ENCODE peak calls at places on chromosomes 16 and 17, in ten cellular contexts. One of them, this sample, is unnamed.

GRCh38 chr17:57541049-57541448 is 204.1 kb downstream of the CCDC182 start:
- DNase-seq in heart right ventricle: no peak
- DNase-seq in AG04450: no peak
- DNase-seq in AG09319: no peak
- DNase-seq in neuronal stem cell: no peak
- DNase-seq in AG08396: no peak
- DNase-seq in brain microvascular endothelial cell: no peak
- DNase-seq in EH: no peak
- DNase-seq in activated T-cell treated with anti-CD3 and anti-CD28 coated beads, Interleukin-2, amount 50 U/mL, for 72 hours: no peak
- DNase-seq in amniotic epithelial cell: no peak
- DNase-seq in this sample: no peak

GRCh38 chr16:4882633-4883285 is 35.5 kb downstream of the UBN1 start:
- DNase-seq in heart right ventricle: peak
- DNase-seq in AG04450: no peak
- DNase-seq in AG09319: no peak
- DNase-seq in neuronal stem cell: no peak
- DNase-seq in AG08396: peak
- DNase-seq in brain microvascular endothelial cell: peak
- DNase-seq in EH: peak
- DNase-seq in activated T-cell treated with anti-CD3 and anti-CD28 coated beads, Interleukin-2, amount 50 U/mL, for 72 hours: no peak
- DNase-seq in amniotic epithelial cell: peak
- DNase-seq in this sample: no peak

GRCh38 chr16:22217890-22218730 is 12.0 kb downstream of the EEF2K start:
- DNase-seq in heart right ventricle: peak
- DNase-seq in AG04450: no peak
- DNase-seq in AG09319: no peak
- DNase-seq in neuronal stem cell: no peak
- DNase-seq in AG08396: no peak
- DNase-seq in brain microvascular endothelial cell: no peak
- DNase-seq in EH: no peak
- DNase-seq in activated T-cell treated with anti-CD3 and anti-CD28 coated beads, Interleukin-2, amount 50 U/mL, for 72 hours: peak
- DNase-seq in amniotic epithelial cell: peak
- DNase-seq in this sample: no peak

GRCh38 chr16:82755570-82756282 is 129.0 kb downstream of the CDH13 start:
- DNase-seq in heart right ventricle: no peak
- DNase-seq in AG04450: no peak
- DNase-seq in AG09319: no peak
- DNase-seq in neuronal stem cell: no peak
- DNase-seq in AG08396: no peak
- DNase-seq in brain microvascular endothelial cell: no peak
- DNase-seq in EH: no peak
- DNase-seq in activated T-cell treated with anti-CD3 and anti-CD28 coated beads, Interleukin-2, amount 50 U/mL, for 72 hours: no peak
- DNase-seq in amniotic epithelial cell: peak
- DNase-seq in this sample: no peak

GRCh38 chr17:50817142-50817751 is 18.1 kb upstream of the WFIKKN2 start:
- DNase-seq in heart right ventricle: peak
- DNase-seq in AG04450: no peak
- DNase-seq in AG09319: no peak
- DNase-seq in neuronal stem cell: no peak
- DNase-seq in AG08396: peak
- DNase-seq in brain microvascular endothelial cell: no peak
- DNase-seq in EH: peak
- DNase-seq in activated T-cell treated with anti-CD3 and anti-CD28 coated beads, Interleukin-2, amount 50 U/mL, for 72 hours: peak
- DNase-seq in amniotic epithelial cell: peak
- DNase-seq in this sample: peak

GRCh38 chr16:89315271-89315670 is 97.8 kb downstream of the ZNF778 start:
- DNase-seq in heart right ventricle: no peak
- DNase-seq in AG04450: no peak
- DNase-seq in AG09319: no peak
- DNase-seq in neuronal stem cell: no peak
- DNase-seq in AG08396: no peak
- DNase-seq in brain microvascular endothelial cell: no peak
- DNase-seq in EH: no peak
- DNase-seq in activated T-cell treated with anti-CD3 and anti-CD28 coated beads, Interleukin-2, amount 50 U/mL, for 72 hours: no peak
- DNase-seq in amniotic epithelial cell: no peak
- DNase-seq in this sample: no peak

GRCh38 chr16:50853329-50853728 is 111.4 kb downstream of the CYLD start:
- DNase-seq in heart right ventricle: no peak
- DNase-seq in AG04450: no peak
- DNase-seq in AG09319: no peak
- DNase-seq in neuronal stem cell: no peak
- DNase-seq in AG08396: no peak
- DNase-seq in brain microvascular endothelial cell: no peak
- DNase-seq in EH: no peak
- DNase-seq in activated T-cell treated with anti-CD3 and anti-CD28 coated beads, Interleukin-2, amount 50 U/mL, for 72 hours: no peak
- DNase-seq in amniotic epithelial cell: no peak
- DNase-seq in this sample: no peak

GRCh38 chr16:82031116-82032084 is 3.7 kb upstream of the HSD17B2 start:
- DNase-seq in heart right ventricle: no peak
- DNase-seq in AG04450: peak
- DNase-seq in AG09319: peak
- DNase-seq in neuronal stem cell: peak
- DNase-seq in AG08396: peak
- DNase-seq in brain microvascular endothelial cell: peak
- DNase-seq in EH: peak
- DNase-seq in activated T-cell treated with anti-CD3 and anti-CD28 coated beads, Interleukin-2, amount 50 U/mL, for 72 hours: no peak
- DNase-seq in amniotic epithelial cell: peak
- DNase-seq in this sample: peak

GRCh38 chr16:68728558-68728957 is 8.5 kb upstream of the CDH1 start:
- DNase-seq in heart right ventricle: no peak
- DNase-seq in AG04450: no peak
- DNase-seq in AG09319: no peak
- DNase-seq in neuronal stem cell: no peak
- DNase-seq in AG08396: no peak
- DNase-seq in brain microvascular endothelial cell: no peak
- DNase-seq in EH: no peak
- DNase-seq in activated T-cell treated with anti-CD3 and anti-CD28 coated beads, Interleukin-2, amount 50 U/mL, for 72 hours: no peak
- DNase-seq in amniotic epithelial cell: no peak
- DNase-seq in this sample: no peak

GRCh38 chr16:89122322-89122831 is 28.7 kb downstream of the ACSF3 start:
- DNase-seq in heart right ventricle: no peak
- DNase-seq in AG04450: no peak
- DNase-seq in AG09319: no peak
- DNase-seq in neuronal stem cell: no peak
- DNase-seq in AG08396: no peak
- DNase-seq in brain microvascular endothelial cell: no peak
- DNase-seq in EH: no peak
- DNase-seq in activated T-cell treated with anti-CD3 and anti-CD28 coated beads, Interleukin-2, amount 50 U/mL, for 72 hours: peak
- DNase-seq in amniotic epithelial cell: no peak
- DNase-seq in this sample: no peak

GRCh38 chr17:10743316-10744009 is 13.6 kb upstream of the TMEM220 start:
- DNase-seq in heart right ventricle: no peak
- DNase-seq in AG04450: no peak
- DNase-seq in AG09319: peak
- DNase-seq in neuronal stem cell: no peak
- DNase-seq in AG08396: peak
- DNase-seq in brain microvascular endothelial cell: no peak
- DNase-seq in EH: peak
- DNase-seq in activated T-cell treated with anti-CD3 and anti-CD28 coated beads, Interleukin-2, amount 50 U/mL, for 72 hours: no peak
- DNase-seq in amniotic epithelial cell: peak
- DNase-seq in this sample: no peak

GRCh38 chr16:74577882-74578366 is 29.0 kb downstream of the GLG1 start:
- DNase-seq in heart right ventricle: no peak
- DNase-seq in AG04450: peak
- DNase-seq in AG09319: no peak
- DNase-seq in neuronal stem cell: no peak
- DNase-seq in AG08396: peak
- DNase-seq in brain microvascular endothelial cell: no peak
- DNase-seq in EH: peak
- DNase-seq in activated T-cell treated with anti-CD3 and anti-CD28 coated beads, Interleukin-2, amount 50 U/mL, for 72 hours: no peak
- DNase-seq in amniotic epithelial cell: peak
- DNase-seq in this sample: no peak

GRCh38 chr16:49524578-49525315 is 151.1 kb downstream of the C16orf78 start:
- DNase-seq in heart right ventricle: no peak
- DNase-seq in AG04450: no peak
- DNase-seq in AG09319: no peak
- DNase-seq in neuronal stem cell: no peak
- DNase-seq in AG08396: no peak
- DNase-seq in brain microvascular endothelial cell: no peak
- DNase-seq in EH: no peak
- DNase-seq in activated T-cell treated with anti-CD3 and anti-CD28 coated beads, Interleukin-2, amount 50 U/mL, for 72 hours: no peak
- DNase-seq in amniotic epithelial cell: no peak
- DNase-seq in this sample: no peak

GRCh38 chr16:27366687-27367462 is 35.1 kb upstream of the IL21R start:
- DNase-seq in heart right ventricle: no peak
- DNase-seq in AG04450: no peak
- DNase-seq in AG09319: no peak
- DNase-seq in neuronal stem cell: no peak
- DNase-seq in AG08396: no peak
- DNase-seq in brain microvascular endothelial cell: no peak
- DNase-seq in EH: peak
- DNase-seq in activated T-cell treated with anti-CD3 and anti-CD28 coated beads, Interleukin-2, amount 50 U/mL, for 72 hours: peak
- DNase-seq in amniotic epithelial cell: no peak
- DNase-seq in this sample: no peak

GRCh38 chr17:419073-419735 is 66.6 kb upstream of the RPH3AL start:
- DNase-seq in heart right ventricle: no peak
- DNase-seq in AG04450: no peak
- DNase-seq in AG09319: no peak
- DNase-seq in neuronal stem cell: no peak
- DNase-seq in AG08396: no peak
- DNase-seq in brain microvascular endothelial cell: no peak
- DNase-seq in EH: no peak
- DNase-seq in activated T-cell treated with anti-CD3 and anti-CD28 coated beads, Interleukin-2, amount 50 U/mL, for 72 hours: peak
- DNase-seq in amniotic epithelial cell: no peak
- DNase-seq in this sample: no peak

GRCh38 chr17:39455919-39456318 is 4.9 kb upstream of the MED1 start:
- DNase-seq in heart right ventricle: no peak
- DNase-seq in AG04450: no peak
- DNase-seq in AG09319: no peak
- DNase-seq in neuronal stem cell: no peak
- DNase-seq in AG08396: no peak
- DNase-seq in brain microvascular endothelial cell: no peak
- DNase-seq in EH: no peak
- DNase-seq in activated T-cell treated with anti-CD3 and anti-CD28 coated beads, Interleukin-2, amount 50 U/mL, for 72 hours: no peak
- DNase-seq in amniotic epithelial cell: no peak
- DNase-seq in this sample: no peak

GRCh38 chr17:70137451-70138230 is 31.7 kb upstream of the KCNJ2 start:
- DNase-seq in heart right ventricle: peak
- DNase-seq in AG04450: peak
- DNase-seq in AG09319: peak
- DNase-seq in neuronal stem cell: no peak
- DNase-seq in AG08396: peak
- DNase-seq in brain microvascular endothelial cell: peak
- DNase-seq in EH: peak
- DNase-seq in activated T-cell treated with anti-CD3 and anti-CD28 coated beads, Interleukin-2, amount 50 U/mL, for 72 hours: peak
- DNase-seq in amniotic epithelial cell: peak
- DNase-seq in this sample: peak

GRCh38 chr17:40803617-40804082 is 3.9 kb upstream of the KRT28 start:
- DNase-seq in heart right ventricle: peak
- DNase-seq in AG04450: peak
- DNase-seq in AG09319: peak
- DNase-seq in neuronal stem cell: peak
- DNase-seq in AG08396: peak
- DNase-seq in brain microvascular endothelial cell: peak
- DNase-seq in EH: peak
- DNase-seq in activated T-cell treated with anti-CD3 and anti-CD28 coated beads, Interleukin-2, amount 50 U/mL, for 72 hours: peak
- DNase-seq in amniotic epithelial cell: peak
- DNase-seq in this sample: peak

GRCh38 chr17:51650772-51651171 is 390.4 kb downstream of the UTP18 start:
- DNase-seq in heart right ventricle: no peak
- DNase-seq in AG04450: no peak
- DNase-seq in AG09319: no peak
- DNase-seq in neuronal stem cell: no peak
- DNase-seq in AG08396: no peak
- DNase-seq in brain microvascular endothelial cell: no peak
- DNase-seq in EH: no peak
- DNase-seq in activated T-cell treated with anti-CD3 and anti-CD28 coated beads, Interleukin-2, amount 50 U/mL, for 72 hours: no peak
- DNase-seq in amniotic epithelial cell: no peak
- DNase-seq in this sample: no peak

GRCh38 chr16:27721548-27722265 is 171.8 kb downstream of the KATNIP start:
- DNase-seq in heart right ventricle: peak
- DNase-seq in AG04450: peak
- DNase-seq in AG09319: peak
- DNase-seq in neuronal stem cell: no peak
- DNase-seq in AG08396: peak
- DNase-seq in brain microvascular endothelial cell: peak
- DNase-seq in EH: no peak
- DNase-seq in activated T-cell treated with anti-CD3 and anti-CD28 coated beads, Interleukin-2, amount 50 U/mL, for 72 hours: no peak
- DNase-seq in amniotic epithelial cell: peak
- DNase-seq in this sample: peak

GRCh38 chr17:7023576-7024401 is 939 bp downstream of the BCL6B start:
- DNase-seq in heart right ventricle: peak
- DNase-seq in AG04450: no peak
- DNase-seq in AG09319: no peak
- DNase-seq in neuronal stem cell: peak
- DNase-seq in AG08396: peak
- DNase-seq in brain microvascular endothelial cell: peak
- DNase-seq in EH: peak
- DNase-seq in activated T-cell treated with anti-CD3 and anti-CD28 coated beads, Interleukin-2, amount 50 U/mL, for 72 hours: peak
- DNase-seq in amniotic epithelial cell: peak
- DNase-seq in this sample: no peak

GRCh38 chr16:69141936-69142335 is 9.5 kb downstream of the UTP4 start:
- DNase-seq in heart right ventricle: no peak
- DNase-seq in AG04450: no peak
- DNase-seq in AG09319: no peak
- DNase-seq in neuronal stem cell: no peak
- DNase-seq in AG08396: no peak
- DNase-seq in brain microvascular endothelial cell: no peak
- DNase-seq in EH: no peak
- DNase-seq in activated T-cell treated with anti-CD3 and anti-CD28 coated beads, Interleukin-2, amount 50 U/mL, for 72 hours: no peak
- DNase-seq in amniotic epithelial cell: no peak
- DNase-seq in this sample: no peak

GRCh38 chr17:42706732-42707131 is 24.4 kb downstream of the CNTNAP1 start:
- DNase-seq in heart right ventricle: no peak
- DNase-seq in AG04450: no peak
- DNase-seq in AG09319: no peak
- DNase-seq in neuronal stem cell: no peak
- DNase-seq in AG08396: no peak
- DNase-seq in brain microvascular endothelial cell: no peak
- DNase-seq in EH: no peak
- DNase-seq in activated T-cell treated with anti-CD3 and anti-CD28 coated beads, Interleukin-2, amount 50 U/mL, for 72 hours: peak
- DNase-seq in amniotic epithelial cell: no peak
- DNase-seq in this sample: no peak

GRCh38 chr16:87391324-87391949 is 699 bp upstream of the MAP1LC3B start:
- DNase-seq in heart right ventricle: peak
- DNase-seq in AG04450: no peak
- DNase-seq in AG09319: no peak
- DNase-seq in neuronal stem cell: peak
- DNase-seq in AG08396: peak
- DNase-seq in brain microvascular endothelial cell: no peak
- DNase-seq in EH: no peak
- DNase-seq in activated T-cell treated with anti-CD3 and anti-CD28 coated beads, Interleukin-2, amount 50 U/mL, for 72 hours: no peak
- DNase-seq in amniotic epithelial cell: no peak
- DNase-seq in this sample: peak

GRCh38 chr17:42519546-42520444 is 16.2 kb upstream of the NAGLU start:
- DNase-seq in heart right ventricle: peak
- DNase-seq in AG04450: peak
- DNase-seq in AG09319: peak
- DNase-seq in neuronal stem cell: peak
- DNase-seq in AG08396: peak
- DNase-seq in brain microvascular endothelial cell: peak
- DNase-seq in EH: peak
- DNase-seq in activated T-cell treated with anti-CD3 and anti-CD28 coated beads, Interleukin-2, amount 50 U/mL, for 72 hours: no peak
- DNase-seq in amniotic epithelial cell: peak
- DNase-seq in this sample: peak

GRCh38 chr17:56292010-56292409 is 138.7 kb downstream of the ANKFN1 start:
- DNase-seq in heart right ventricle: no peak
- DNase-seq in AG04450: peak
- DNase-seq in AG09319: no peak
- DNase-seq in neuronal stem cell: no peak
- DNase-seq in AG08396: peak
- DNase-seq in brain microvascular endothelial cell: no peak
- DNase-seq in EH: peak
- DNase-seq in activated T-cell treated with anti-CD3 and anti-CD28 coated beads, Interleukin-2, amount 50 U/mL, for 72 hours: no peak
- DNase-seq in amniotic epithelial cell: peak
- DNase-seq in this sample: no peak

GRCh38 chr17:70183508-70183907 is 14.2 kb downstream of the KCNJ2 start:
- DNase-seq in heart right ventricle: no peak
- DNase-seq in AG04450: no peak
- DNase-seq in AG09319: no peak
- DNase-seq in neuronal stem cell: no peak
- DNase-seq in AG08396: no peak
- DNase-seq in brain microvascular endothelial cell: no peak
- DNase-seq in EH: no peak
- DNase-seq in activated T-cell treated with anti-CD3 and anti-CD28 coated beads, Interleukin-2, amount 50 U/mL, for 72 hours: no peak
- DNase-seq in amniotic epithelial cell: no peak
- DNase-seq in this sample: no peak

GRCh38 chr17:80817861-80818260 is 173.8 kb upstream of the CHMP6 start:
- DNase-seq in heart right ventricle: no peak
- DNase-seq in AG04450: no peak
- DNase-seq in AG09319: no peak
- DNase-seq in neuronal stem cell: no peak
- DNase-seq in AG08396: peak
- DNase-seq in brain microvascular endothelial cell: peak
- DNase-seq in EH: peak
- DNase-seq in activated T-cell treated with anti-CD3 and anti-CD28 coated beads, Interleukin-2, amount 50 U/mL, for 72 hours: no peak
- DNase-seq in amniotic epithelial cell: peak
- DNase-seq in this sample: no peak

This sample was measured in SJCRH30.